ENCODE peak calls at places on chromosomes 13 and 19, in six cellular contexts. N is A549, G is endothelial cell of umbilical vein, Y is GM12878, U is K562, C is HepG2. M is an unnamed sample.

GRCh38 chr19:16375936-16376185 is 51.2 kb downstream of the KLF2 start:
- DNase-seq in N (no peak), G (no peak), Y (no peak), U (no peak), C (no peak), M (no peak)

GRCh38 chr13:113172419-113172926 is 14.0 kb downstream of the PROZ start:
- DNase-seq in N (no peak), G (no peak), Y (no peak), U (no peak), C (no peak), M (no peak)

GRCh38 chr19:18603255-18603957 is 3.2 kb downstream of the CRLF1 start:
- DNase-seq in N (peak), G (no peak), Y (no peak), U (peak), C (no peak), M (peak)

GRCh38 chr13:73464758-73465628 is 406.2 kb downstream of the KLF5 start:
- DNase-seq in N (no peak), G (no peak), Y (no peak), U (peak), C (no peak), M (no peak)

GRCh38 chr13:40613192-40613818 is 53.1 kb downstream of the FOXO1 start:
- DNase-seq in N (no peak), G (peak), Y (peak), U (no peak), C (no peak), M (peak)

GRCh38 chr13:30718661-30719520 is 16.5 kb upstream of the ALOX5AP start:
- DNase-seq in N (peak), G (no peak), Y (no peak), U (no peak), C (peak), M (no peak)

GRCh38 chr19:7263066-7263465 is 31.1 kb downstream of the INSR start:
- DNase-seq in N (no peak), G (no peak), Y (no peak), U (no peak), C (no peak), M (no peak)

GRCh38 chr13:100382787-100383186 is 205.8 kb downstream of the GGACT start:
- DNase-seq in N (no peak), G (no peak), Y (no peak), U (no peak), C (no peak), M (peak)

GRCh38 chr13:24985102-24985501 is 110.8 kb upstream of the PABPC3 start:
- DNase-seq in N (no peak), G (no peak), Y (no peak), U (no peak), C (no peak), M (peak)

GRCh38 chr19:17026706-17027427 is at the start of gene CPAMD8:
- DNase-seq in N (no peak), G (no peak), Y (no peak), U (no peak), C (no peak), M (peak)

GRCh38 chr13:102642475-102642874 is 45.7 kb downstream of the TPP2 start:
- DNase-seq in N (no peak), G (no peak), Y (no peak), U (no peak), C (no peak), M (no peak)

GRCh38 chr13:112438094-112438493 is 61.9 kb downstream of the SPACA7 start:
- DNase-seq in N (no peak), G (no peak), Y (no peak), U (no peak), C (no peak), M (no peak)

GRCh38 chr13:45361596-45362206 is 20.7 kb upstream of the TPT1 start:
- DNase-seq in N (peak), G (no peak), Y (no peak), U (peak), C (no peak), M (no peak)

GRCh38 chr13:85140192-85140591 is 659.0 kb downstream of the SLITRK6 start:
- DNase-seq in N (no peak), G (no peak), Y (no peak), U (no peak), C (no peak), M (no peak)

GRCh38 chr19:50817941-50818858 is 5.4 kb downstream of the KLK1 start:
- DNase-seq in N (peak), G (peak), Y (peak), U (peak), C (no peak), M (peak)

GRCh38 chr19:33806434-33806881 is 9.8 kb downstream of the KCTD15 start:
- DNase-seq in N (no peak), G (no peak), Y (no peak), U (no peak), C (no peak), M (no peak)

GRCh38 chr19:11486661-11487503 is 6.0 kb upstream of the ELAVL3 start:
- DNase-seq in N (no peak), G (no peak), Y (no peak), U (no peak), C (no peak), M (no peak)

GRCh38 chr13:51646041-51646670 is 61.9 kb downstream of the WDFY2 start:
- DNase-seq in N (no peak), G (no peak), Y (no peak), U (no peak), C (no peak), M (peak)

GRCh38 chr19:39602224-39602623 is at the start of gene LGALS13:
- DNase-seq in N (no peak), G (no peak), Y (no peak), U (no peak), C (no peak), M (no peak)

GRCh38 chr19:44367024-44367423 is 10.5 kb upstream of the ZNF112 start:
- DNase-seq in N (peak), G (peak), Y (no peak), U (peak), C (no peak), M (no peak)

GRCh38 chr13:68176486-68176885 is 946.4 kb upstream of the PCDH9 start:
- DNase-seq in N (peak), G (peak), Y (no peak), U (no peak), C (no peak), M (no peak)

GRCh38 chr19:35065574-35065973 is 24.1 kb downstream of the HPN start:
- DNase-seq in N (no peak), G (no peak), Y (no peak), U (no peak), C (no peak), M (no peak)

GRCh38 chr13:30998548-30999140 is 66.2 kb downstream of the TEX26 start:
- DNase-seq in N (no peak), G (peak), Y (no peak), U (no peak), C (no peak), M (no peak)

GRCh38 chr13:39777527-39778061 is 122.1 kb downstream of the COG6 start:
- DNase-seq in N (peak), G (peak), Y (no peak), U (no peak), C (no peak), M (peak)

GRCh38 chr19:23906835-23907234 is 7.9 kb upstream of the ZNF726 start:
- DNase-seq in N (no peak), G (no peak), Y (no peak), U (no peak), C (no peak), M (no peak)

GRCh38 chr19:12137541-12137940 is 2.6 kb downstream of the ZNF20 start:
- DNase-seq in N (no peak), G (no peak), Y (no peak), U (peak), C (peak), M (peak)

GRCh38 chr13:43805071-43805468 is 18.3 kb upstream of the ENOX1 start:
- DNase-seq in N (peak), G (peak), Y (no peak), U (no peak), C (peak), M (no peak)

GRCh38 chr13:110640591-110641029 is 25.3 kb downstream of the NAXD start:
- DNase-seq in N (no peak), G (peak), Y (no peak), U (no peak), C (no peak), M (no peak)

GRCh38 chr13:110409581-110409992 is 102.5 kb downstream of the COL4A2 start:
- DNase-seq in N (no peak), G (peak), Y (no peak), U (no peak), C (no peak), M (no peak)

GRCh38 chr13:50991624-50992610 is 82.3 kb downstream of the RNASEH2B start:
- DNase-seq in N (no peak), G (no peak), Y (peak), U (no peak), C (no peak), M (peak)

GRCh38 chr19:17420267-17420924 is 549 bp downstream of the MVB12A start:
- DNase-seq in N (peak), G (peak), Y (no peak), U (peak), C (no peak), M (peak)

GRCh38 chr13:91105270-91105669 is 242.2 kb upstream of the MIR17HG start:
- DNase-seq in N (no peak), G (no peak), Y (no peak), U (no peak), C (no peak), M (no peak)

GRCh38 chr13:41144576-41144975 is 12.0 kb upstream of the KBTBD6 start:
- DNase-seq in N (no peak), G (no peak), Y (no peak), U (no peak), C (no peak), M (no peak)

GRCh38 chr19:33261511-33262192 is 36.0 kb upstream of the SLC7A10 start:
- DNase-seq in N (no peak), G (no peak), Y (no peak), U (no peak), C (no peak), M (peak)

GRCh38 chr13:99969368-99969933 is 2.1 kb downstream of the ZIC5 start:
- DNase-seq in N (no peak), G (no peak), Y (no peak), U (no peak), C (no peak), M (no peak)

GRCh38 chr13:68927387-68928026 is 1180.1 kb upstream of the ATXN8OS start:
- DNase-seq in N (peak), G (peak), Y (no peak), U (no peak), C (peak), M (peak)

GRCh38 chr13:53254495-53254894 is 225.9 kb downstream of the OLFM4 start:
- DNase-seq in N (no peak), G (no peak), Y (no peak), U (peak), C (no peak), M (peak)

GRCh38 chr13:47826481-47826880 is 174.6 kb downstream of the SUCLA2 start:
- DNase-seq in N (no peak), G (no peak), Y (no peak), U (no peak), C (no peak), M (no peak)

DNA sequence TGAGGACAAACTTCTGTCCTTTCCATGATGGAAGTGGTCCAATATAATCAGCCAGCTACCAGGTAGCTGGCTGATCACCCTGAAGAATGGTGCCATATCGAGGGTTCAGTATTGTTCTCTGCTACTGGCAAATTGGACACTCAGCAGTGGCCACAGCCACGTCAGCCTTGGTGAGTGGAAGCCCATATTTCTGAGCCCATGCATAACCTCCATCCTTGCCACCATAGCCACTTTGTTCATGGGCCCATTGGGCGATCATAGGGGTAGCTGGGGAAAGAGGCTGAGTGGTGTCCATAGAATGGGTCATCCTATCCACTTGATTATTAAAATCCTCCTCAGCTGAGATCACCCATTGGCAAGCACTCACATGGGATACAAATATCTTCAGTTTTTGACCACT is 565.8 kb downstream of the IRS2 start:
- DNase-seq in N (no peak), G (no peak), Y (no peak), U (no peak), C (no peak), M (no peak)
- TF ChIP-seq MYC in N (no peak), G (no peak), Y (no peak), U (no peak), C (no peak), M (no peak)

DNA sequence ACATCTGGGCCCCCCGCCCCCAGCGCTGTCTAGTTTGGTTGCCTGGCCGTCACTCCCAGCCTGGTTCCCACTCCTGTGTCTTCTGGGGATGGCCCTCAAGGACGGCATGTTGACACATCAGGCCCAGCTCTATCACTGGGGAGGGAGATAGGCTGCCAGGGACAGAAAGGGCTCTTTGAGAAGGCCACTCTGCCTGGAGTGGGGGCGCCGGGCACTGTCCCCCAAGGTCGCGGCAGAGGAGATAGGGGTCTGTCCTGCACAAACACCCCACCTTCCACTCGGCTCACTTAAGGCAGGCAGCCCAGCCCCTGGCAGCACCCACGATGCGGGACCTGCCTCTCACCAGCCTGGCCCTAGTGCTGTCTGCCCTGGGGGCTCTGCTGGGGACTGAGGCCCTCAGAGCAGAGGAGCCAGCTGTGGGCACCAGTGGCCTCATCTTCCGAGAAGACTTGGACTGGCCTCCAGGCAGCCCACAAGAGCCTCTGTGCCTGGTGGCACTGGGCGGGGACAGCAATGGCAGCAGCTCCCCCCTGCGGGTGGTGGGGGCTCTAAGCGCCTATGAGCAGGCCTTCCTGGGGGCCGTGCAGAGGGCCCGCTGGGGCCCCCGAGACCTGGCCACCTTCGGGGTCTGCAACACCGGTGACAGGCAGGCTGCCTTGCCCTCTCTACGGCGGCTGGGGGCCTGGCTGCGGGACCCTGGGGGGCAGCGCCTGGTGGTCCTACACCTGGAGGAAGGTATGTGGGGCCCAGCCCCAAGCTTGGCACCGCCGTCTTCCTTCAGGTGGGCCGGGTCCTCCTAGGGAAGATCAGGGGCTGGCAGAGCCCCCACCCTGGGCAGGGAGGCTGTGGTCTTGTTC is at the start of gene AMH:
- DNase-seq in N (no peak), G (no peak), Y (no peak), U (no peak), C (no peak), M (no peak)
- TF ChIP-seq POLR2A in N (no peak), G (peak), Y (peak), U (peak), C (no peak), M (no peak)

GRCh38 chr13:93621051-93621450 is 394.4 kb downstream of the GPC6 start:
- DNase-seq in N (no peak), G (no peak), Y (no peak), U (no peak), C (no peak), M (no peak)

GRCh38 chr13:93625536-93625935 is 398.9 kb downstream of the GPC6 start:
- DNase-seq in N (no peak), G (no peak), Y (no peak), U (no peak), C (no peak), M (no peak)

GRCh38 chr13:93621966-93622365 is 395.4 kb downstream of the GPC6 start:
- DNase-seq in N (no peak), G (no peak), Y (no peak), U (no peak), C (no peak), M (no peak)

GRCh38 chr13:93624371-93624777 is 397.8 kb downstream of the GPC6 start:
- DNase-seq in N (no peak), G (no peak), Y (no peak), U (no peak), C (no peak), M (no peak)

GRCh38 chr13:93620366-93620765 is 393.8 kb downstream of the GPC6 start:
- DNase-seq in N (no peak), G (no peak), Y (no peak), U (no peak), C (no peak), M (no peak)
- TF ChIP-seq MYC in N (no peak), G (no peak), Y (no peak), U (no peak), C (no peak), M (no peak)

GRCh38 chr19:56089344-56089743 is 31.8 kb downstream of the ZNF787 start:
- DNase-seq in N (no peak), G (no peak), Y (no peak), U (no peak), C (no peak), M (no peak)
- TF ChIP-seq POLR2A in N (no peak), G (no peak), Y (no peak), U (no peak), C (no peak), M (no peak)

GRCh38 chr13:21595546-21595822 is 8.5 kb downstream of the MICU2 start:
- DNase-seq in N (no peak), G (no peak), Y (peak), U (no peak), C (no peak), M (no peak)
- TF ChIP-seq MYC in N (no peak), G (no peak), Y (no peak), U (no peak), C (no peak), M (no peak)

DNA sequence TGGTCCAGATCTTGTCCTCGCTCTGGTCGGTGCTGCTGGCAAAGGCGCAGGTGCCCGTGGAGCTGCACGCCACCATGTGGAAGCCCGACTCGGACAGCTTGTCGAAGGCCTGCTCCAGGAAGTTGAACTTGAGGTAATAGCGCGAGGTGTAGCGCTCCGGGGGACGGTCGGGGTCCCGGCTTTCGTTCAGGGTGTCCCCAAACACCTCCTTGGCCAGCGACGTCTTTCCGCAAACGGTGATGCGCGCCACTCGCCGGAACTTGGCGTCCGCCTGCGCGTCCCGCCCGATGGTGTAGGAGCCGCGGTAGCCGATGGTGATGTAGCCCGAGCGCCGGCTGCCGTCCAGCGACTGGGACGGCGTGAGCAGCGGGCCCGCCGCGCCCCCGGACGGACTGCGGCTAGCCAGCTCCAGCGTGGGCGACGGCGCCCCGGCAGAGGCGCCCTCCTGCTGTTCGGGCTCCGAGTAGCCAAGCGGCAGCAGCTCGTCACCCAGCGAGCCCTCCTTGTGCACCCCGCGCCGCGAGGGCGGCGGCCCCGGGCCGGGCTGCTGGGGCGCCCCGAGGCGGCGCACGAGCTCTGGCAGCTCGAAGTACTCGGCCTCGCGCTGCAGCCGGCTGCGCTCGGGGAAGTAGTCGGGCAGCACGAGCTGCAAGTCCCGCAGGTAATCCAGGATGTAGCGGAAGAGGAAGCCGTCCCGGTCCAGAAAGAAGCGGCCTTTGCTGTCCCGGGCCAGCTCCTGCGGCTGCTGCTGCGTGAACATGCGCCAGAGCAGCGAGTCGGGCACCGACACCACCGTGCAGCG is 801 bp downstream of the KCTD12 start:
- DNase-seq in N (peak), G (peak), Y (no peak), U (peak), C (no peak), M (peak)
- TF ChIP-seq POLR2A in N (no peak), G (peak), Y (no peak), U (no peak), C (no peak), M (no peak)

DNA sequence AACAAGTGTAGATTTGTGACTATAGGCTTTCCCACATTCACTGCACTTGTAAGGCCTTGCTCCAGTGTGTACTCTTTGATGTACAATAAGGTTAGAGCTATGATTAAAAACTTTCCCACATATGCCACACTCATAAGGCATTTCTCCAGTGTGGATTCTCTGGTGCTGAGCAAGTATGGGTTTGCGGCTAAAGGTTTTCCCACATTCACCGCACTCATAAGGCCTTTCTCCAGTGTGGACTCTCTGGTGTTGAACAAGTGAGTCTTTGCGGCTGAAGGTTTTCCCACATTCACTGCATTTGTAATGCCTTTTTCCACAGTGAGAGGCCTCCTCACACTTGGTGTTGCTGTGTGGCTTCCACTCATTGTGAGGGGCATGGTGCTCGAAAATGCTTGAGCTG is 3.7 kb downstream of the ZNF772 start:
- DNase-seq in N (peak), G (no peak), Y (no peak), U (no peak), C (no peak), M (peak)
- TF ChIP-seq MYC in N (no peak), G (no peak), Y (no peak), U (no peak), C (no peak), M (no peak)

GRCh38 chr19:47486900-47487299 is 2.9 kb upstream of the KPTN start:
- DNase-seq in N (no peak), G (no peak), Y (no peak), U (no peak), C (no peak), M (peak)

GRCh38 chr19:47483200-47483599 is 819 bp downstream of the KPTN start:
- DNase-seq in N (no peak), G (no peak), Y (no peak), U (no peak), C (no peak), M (no peak)

GRCh38 chr19:47485210-47485609 is 1.2 kb upstream of the KPTN start:
- DNase-seq in N (no peak), G (no peak), Y (no peak), U (no peak), C (no peak), M (no peak)

GRCh38 chr19:47481460-47482052 is 2.5 kb downstream of the KPTN start:
- DNase-seq in N (no peak), G (no peak), Y (no peak), U (no peak), C (no peak), M (no peak)

GRCh38 chr19:47483800-47484690 is at the start of gene KPTN:
- DNase-seq in N (peak), G (peak), Y (peak), U (peak), C (peak), M (peak)
- TF ChIP-seq POLR2A in N (peak), G (peak), Y (peak), U (peak), C (peak), M (peak)